ENCODE peak calls at places on chromosome 17, in seven cellular contexts. Z is astrocyte of the cerebellum, J is AG20443, O is nucleus accumbens, F is mucosa of descending colon, A is fibroblast of pulmonary artery, K is ascending aorta. B is an unnamed sample.
A peak's percentile ranks its signal among the peaks of the same experiment; 100 is the strongest.

GRCh38 chr17:1484586-1485310 is 7.7 kb downstream of the MYO1C start:
- DNase-seq in Z (no peak), J (peak; percentile 56), O (no peak), F (peak; percentile 78), A (peak; percentile 64), K (peak; percentile 75), B (peak; percentile 82)

GRCh38 chr17:8176197-8176940 is at the start of gene TMEM107:
- DNase-seq in Z (no peak), J (peak; percentile 88), O (peak; percentile 84), F (peak; percentile 95), A (peak; percentile 80), K (peak; percentile 94), B (peak; percentile 89)

GRCh38 chr17:49914664-49915063 is 54.3 kb upstream of the DLX4 start:
- DNase-seq in Z (no peak), J (no peak), O (no peak), F (no peak), A (no peak), K (no peak), B (no peak)

GRCh38 chr17:39195568-39196160 is 1.8 kb downstream of the CACNB1 start:
- DNase-seq in Z (no peak), J (no peak), O (peak; percentile 21), F (no peak), A (no peak), K (no peak), B (no peak)

GRCh38 chr17:42163113-42163512 is 8.3 kb upstream of the RAB5C start:
- DNase-seq in Z (no peak), J (no peak), O (peak; percentile 15), F (no peak), A (no peak), K (no peak), B (peak; percentile 45)

GRCh38 chr17:45873728-45874127 is 20.6 kb upstream of the MAPT start:
- DNase-seq in Z (no peak), J (no peak), O (no peak), F (no peak), A (no peak), K (no peak), B (no peak)

GRCh38 chr17:49567871-49568694 is 7.6 kb upstream of the NXPH3 start:
- DNase-seq in Z (peak; percentile 39), J (peak; percentile 88), O (peak; percentile 88), F (peak; percentile 89), A (peak; percentile 82), K (peak; percentile 96), B (no peak)

GRCh38 chr17:64128787-64129514 is 993 bp downstream of the ERN1 start:
- DNase-seq in Z (no peak), J (peak; percentile 47), O (no peak), F (peak; percentile 60), A (peak; percentile 51), K (no peak), B (no peak)

GRCh38 chr17:79465011-79466006 is 145.5 kb downstream of the RBFOX3 start:
- DNase-seq in Z (no peak), J (no peak), O (no peak), F (no peak), A (no peak), K (no peak), B (no peak)